ENCODE peak calls at places on chromosomes 11 and 22, in seven cellular contexts. A is PC-9, G is neural progenitor cell, Z is transverse colon, R is endothelial cell, N is astrocyte of the spinal cord, M is body of pancreas. F is an unnamed sample.

GRCh38 chr11:96331556-96332168 is 11.3 kb downstream of the MAML2 start:
- DNase-seq in M (no peak), G (no peak), A (no peak), Z (no peak), N (no peak), R (no peak), F (no peak)

GRCh38 chr11:120527111-120527748 is 15.7 kb downstream of the GRIK4 start:
- DNase-seq in M (no peak), Z (no peak), N (peak), R (no peak), A (no peak), G (peak), F (peak)

GRCh38 chr22:29009148-29009547 is 52.5 kb downstream of the C22orf31 start:
- DNase-seq in R (no peak), Z (no peak), G (no peak), A (no peak), M (no peak), N (no peak), F (peak)

GRCh38 chr11:97451441-97451840 is 1061.6 kb downstream of the JRKL start:
- DNase-seq in R (no peak), A (no peak), M (no peak), G (no peak), Z (no peak), N (no peak), F (no peak)

GRCh38 chr11:59574467-59574866 is 41.1 kb downstream of the OSBP start:
- DNase-seq in N (no peak), G (no peak), M (no peak), A (no peak), Z (no peak), R (no peak), F (peak)

GRCh38 chr11:40754297-40754696 is 705.2 kb downstream of the LRRC4C start:
- DNase-seq in R (no peak), N (no peak), A (no peak), G (no peak), M (no peak), Z (no peak), F (no peak)

GRCh38 chr11:96943970-96944369 is 554.2 kb downstream of the JRKL start:
- DNase-seq in M (no peak), R (no peak), G (no peak), Z (no peak), A (no peak), N (no peak), F (no peak)

GRCh38 chr11:134654161-134654915 is 242.3 kb upstream of the B3GAT1 start:
- DNase-seq in N (no peak), M (no peak), G (no peak), Z (no peak), R (no peak), A (no peak), F (no peak)

GRCh38 chr22:38461414-38462081 is 6.3 kb upstream of the KDELR3 start:
- DNase-seq in M (peak), G (peak), R (peak), A (peak), Z (peak), N (peak), F (peak)

GRCh38 chr11:7973011-7973410 is 7.8 kb upstream of the NLRP10 start:
- DNase-seq in R (no peak), M (no peak), A (no peak), N (no peak), G (no peak), Z (no peak), F (peak)

GRCh38 chr11:109680127-109680526 is 258.1 kb downstream of the C11orf87 start:
- DNase-seq in R (no peak), A (no peak), M (no peak), G (no peak), Z (no peak), N (peak), F (peak)

GRCh38 chr11:8988329-8989234 is 15.2 kb downstream of the NRIP3 start:
- DNase-seq in R (no peak), N (peak), M (no peak), A (peak), Z (no peak), G (no peak), F (peak)

GRCh38 chr11:120645639-120646038 is 134.1 kb downstream of the GRIK4 start:
- DNase-seq in A (no peak), Z (no peak), G (peak), M (no peak), R (no peak), N (peak), F (no peak)

DNA sequence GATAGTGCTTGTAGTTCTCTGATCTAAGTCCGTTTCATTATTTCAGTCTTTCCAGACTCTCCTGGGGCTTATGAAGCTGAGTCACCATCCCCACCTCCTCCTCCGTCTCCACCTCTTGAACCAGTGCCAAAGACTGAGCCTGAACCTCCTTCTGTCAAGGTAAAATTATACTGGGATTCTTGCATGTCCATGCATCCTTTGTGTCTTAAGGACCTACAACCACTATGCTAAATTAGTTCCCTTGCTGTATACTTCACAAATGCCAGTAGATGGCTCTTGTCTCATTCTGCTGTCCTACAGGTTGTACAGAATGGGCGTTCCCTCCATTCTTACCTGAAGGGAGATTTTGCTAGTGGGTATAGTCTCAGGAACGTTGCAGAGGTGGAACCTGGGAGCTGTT is 42.2 kb downstream of the POLD3 start:
- DNase-seq in Z (peak), A (peak), N (peak), G (no peak), R (no peak), M (no peak), F (peak)
- TF ChIP-seq CTCF in Z (peak), A (peak), N (peak), G (peak), R (no peak), M (peak), F (peak)

GRCh38 chr11:124152770-124153407 is 30.3 kb upstream of the OR10D3 start:
- DNase-seq in N (no peak), M (no peak), A (no peak), G (no peak), R (no peak), Z (no peak), F (no peak)
- TF ChIP-seq CTCF in N (no peak), M (no peak), A (no peak), G (peak), R (peak), Z (no peak), F (peak)

GRCh38 chr11:84384637-84385227 is 1098.6 kb upstream of the CCDC90B start:
- DNase-seq in G (peak), R (peak), Z (peak), N (peak), M (peak), A (peak), F (peak)

GRCh38 chr11:84396521-84396920 is 1110.4 kb upstream of the CCDC90B start:
- DNase-seq in A (no peak), M (no peak), R (no peak), Z (no peak), G (no peak), N (peak), F (peak)

GRCh38 chr11:84390441-84391078 is 1104.4 kb upstream of the CCDC90B start:
- DNase-seq in G (peak), Z (no peak), R (peak), M (no peak), A (peak), N (peak), F (no peak)
- TF ChIP-seq CTCF in G (peak), Z (no peak), R (no peak), M (no peak), A (peak), N (peak), F (no peak)

GRCh38 chr22:42931421-42932196 is 74.5 kb upstream of the ARFGAP3 start:
- DNase-seq in A (no peak), N (no peak), Z (no peak), R (no peak), G (no peak), M (peak), F (peak)

GRCh38 chr22:42928969-42929837 is 72.1 kb upstream of the ARFGAP3 start:
- DNase-seq in A (no peak), Z (no peak), R (no peak), N (no peak), G (no peak), M (peak), F (peak)

GRCh38 chr22:42929838-42930155 is 72.7 kb upstream of the ARFGAP3 start:
- DNase-seq in Z (no peak), G (no peak), N (no peak), A (no peak), R (no peak), M (no peak), F (no peak)

GRCh38 chr22:42932197-42932519 is 75.1 kb upstream of the ARFGAP3 start:
- DNase-seq in M (no peak), A (no peak), N (no peak), R (no peak), G (no peak), Z (no peak), F (no peak)

DNA sequence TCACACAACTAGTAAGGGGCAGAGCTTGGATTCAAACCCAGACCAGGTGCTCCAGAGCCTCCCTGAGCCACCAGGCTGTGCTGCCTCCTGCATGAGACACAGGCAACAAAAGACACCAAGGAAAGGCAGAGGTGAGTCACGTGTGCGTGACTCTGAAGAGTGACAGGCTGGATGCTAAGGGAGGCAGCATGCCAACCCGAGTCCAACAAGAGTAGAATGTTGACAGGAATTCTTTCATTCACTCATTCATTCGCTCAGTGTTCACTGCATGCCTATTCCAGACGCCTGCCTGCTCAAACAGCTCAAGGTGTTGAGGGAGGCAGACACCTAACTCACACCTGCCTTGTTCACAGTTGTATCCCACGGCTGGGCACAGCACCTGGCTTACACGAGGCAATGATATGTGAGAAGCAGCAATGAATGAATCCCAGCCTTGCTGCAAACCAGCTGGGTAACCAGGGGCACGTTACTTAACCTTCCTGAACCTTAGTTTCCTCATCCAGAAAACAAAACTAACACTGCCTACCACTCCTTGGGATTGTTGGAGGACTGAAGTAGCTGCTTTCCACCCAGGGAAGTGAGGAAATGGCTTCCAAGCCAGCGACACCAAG is 73.8 kb upstream of the ARFGAP3 start:
- DNase-seq in G (no peak), R (no peak), M (peak), A (peak), N (no peak), Z (no peak), F (peak)
- TF ChIP-seq CTCF in G (no peak), R (no peak), M (peak), A (no peak), N (peak), Z (no peak), F (no peak)

DNA sequence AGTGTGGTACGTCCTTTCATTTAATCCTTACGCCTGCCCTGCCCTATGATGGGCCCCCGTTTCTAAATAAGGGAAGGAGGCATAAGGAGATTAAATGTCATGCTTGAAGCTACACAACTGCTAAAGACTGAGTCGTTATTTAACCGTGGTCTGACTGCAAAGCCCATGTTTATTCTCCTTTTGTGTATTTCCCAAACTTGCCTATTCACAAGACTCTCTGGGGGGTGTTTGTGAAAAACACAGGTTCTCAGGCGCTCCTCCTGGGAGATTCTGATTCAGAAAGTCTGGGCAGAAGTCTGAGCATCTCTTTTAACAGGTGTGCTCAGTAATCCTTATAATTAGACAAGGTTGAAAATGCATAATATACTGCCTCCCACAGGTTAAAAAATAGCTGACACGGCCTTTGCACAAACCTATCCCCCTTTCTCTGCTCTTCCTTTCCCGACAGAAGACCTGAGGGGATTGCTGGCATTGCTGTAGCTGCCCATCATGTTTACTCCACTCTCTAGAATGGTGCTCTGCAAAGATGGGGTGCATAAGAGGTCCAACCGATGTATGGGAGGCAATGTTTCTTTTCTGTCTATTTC is 56.4 kb upstream of the ZBTB44 start:
- DNase-seq in R (no peak), A (no peak), M (no peak), N (no peak), Z (no peak), G (no peak), F (no peak)
- TF ChIP-seq CTCF in R (no peak), A (peak), M (peak), N (no peak), Z (no peak), G (peak), F (no peak)

GRCh38 chr11:22130462-22131053 is 62.3 kb upstream of the ANO5 start:
- DNase-seq in R (no peak), M (no peak), N (no peak), Z (no peak), A (no peak), G (peak), F (no peak)
- TF ChIP-seq CTCF in R (peak), M (peak), N (no peak), Z (peak), A (peak), G (peak), F (no peak)

GRCh38 chr11:72333657-72334056 is 89.7 kb upstream of the PHOX2A start:
- DNase-seq in A (no peak), M (no peak), R (peak), N (peak), G (peak), Z (no peak), F (peak)
- TF ChIP-seq CTCF in A (no peak), M (no peak), R (no peak), N (peak), G (peak), Z (no peak), F (no peak)

GRCh38 chr11:124761301-124762021 is 629 bp downstream of the ESAM start:
- DNase-seq in N (no peak), A (no peak), M (no peak), R (peak), G (peak), Z (no peak), F (no peak)
- TF ChIP-seq CTCF in N (no peak), A (no peak), M (no peak), R (no peak), G (peak), Z (no peak), F (no peak)

GRCh38 chr22:27242111-27242436 is 559.5 kb downstream of the MN1 start:
- DNase-seq in N (no peak), M (no peak), R (no peak), A (no peak), G (no peak), Z (no peak), F (no peak)

GRCh38 chr22:27241430-27242110 is 560.0 kb downstream of the MN1 start:
- DNase-seq in N (peak), G (no peak), A (no peak), R (no peak), M (peak), Z (no peak), F (peak)

GRCh38 chr22:27242474-27242873 is 559.1 kb downstream of the MN1 start:
- DNase-seq in M (no peak), R (no peak), G (no peak), Z (no peak), N (no peak), A (no peak), F (no peak)

GRCh38 chr22:27244328-27244727 is 557.2 kb downstream of the MN1 start:
- DNase-seq in N (no peak), Z (no peak), M (no peak), A (no peak), G (no peak), R (no peak), F (no peak)

GRCh38 chr22:27242917-27243589 is 558.5 kb downstream of the MN1 start:
- DNase-seq in M (peak), N (peak), R (no peak), A (no peak), Z (no peak), G (no peak), F (no peak)
- TF ChIP-seq CTCF in M (no peak), N (no peak), R (no peak), A (no peak), Z (no peak), G (no peak), F (no peak)

GRCh38 chr11:2186669-2187266 is 15.2 kb upstream of the TH start:
- DNase-seq in A (no peak), N (peak), R (peak), G (peak), M (no peak), Z (peak), F (no peak)
- TF ChIP-seq CTCF in A (peak), N (peak), R (peak), G (peak), M (peak), Z (peak), F (peak)

F was measured in fibroblast of the aortic adventitia.